ENCODE peak calls at places on chromosomes 6 and 20, in four cellular contexts. P, G, V and K are unnamed samples. For H3K36me3, H3K4me1 and H3K27me3, the result is how much of the 10 kb centered on the place peaks cover.

GRCh38 chr6:22788038-22788437 is 218.7 kb downstream of the HDGFL1 start:
- DNase-seq in G (no peak), P (no peak), V (no peak), K (no peak)

GRCh38 chr20:58953050-58953449 is 28.0 kb upstream of the NELFCD start:
- DNase-seq in V (no peak), P (no peak), G (no peak), K (no peak)

GRCh38 chr20:63692436-63693078 is 3.9 kb upstream of the TNFRSF6B start:
- DNase-seq in G (no peak), P (no peak), V (no peak), K (no peak)

GRCh38 chr6:164106345-164106769 is 691.8 kb downstream of the QKI start:
- DNase-seq in G (no peak), V (no peak), P (peak), K (peak)

GRCh38 chr6:6006428-6007310 is at the start of gene NRN1:
- DNase-seq in G (no peak), P (no peak), V (no peak), K (no peak)

GRCh38 chr6:143701343-143702234 is 23.8 kb downstream of the PHACTR2 start:
- DNase-seq in G (no peak), P (no peak), V (no peak), K (no peak)

GRCh38 chr20:60877071-60877470 is 375.0 kb upstream of the CDH4 start:
- DNase-seq in V (no peak), P (no peak), G (no peak), K (no peak)

GRCh38 chr6:39143238-39143930 is 28.4 kb upstream of the SAYSD1 start:
- DNase-seq in P (no peak), G (no peak), V (no peak), K (no peak)

GRCh38 chr6:155493694-155494143 is 38.1 kb upstream of the NOX3 start:
- DNase-seq in V (no peak), P (no peak), G (peak), K (no peak)

GRCh38 chr6:101605874-101606273 is 212.4 kb downstream of the GRIK2 start:
- DNase-seq in V (no peak), G (no peak), P (no peak), K (no peak)

GRCh38 chr6:10409766-10410209 is 5.1 kb downstream of the TFAP2A start:
- DNase-seq in P (no peak), G (no peak), V (no peak), K (no peak)

GRCh38 chr6:78243519-78243918 is 590.7 kb downstream of the MEI4 start:
- DNase-seq in G (no peak), P (no peak), V (no peak), K (no peak)

GRCh38 chr6:128208078-128208477 is 307.2 kb upstream of the THEMIS start:
- DNase-seq in V (no peak), G (no peak), P (no peak), K (no peak)

GRCh38 chr20:43102394-43102793 is 87.3 kb downstream of the PTPRT start:
- DNase-seq in P (no peak), G (no peak), V (no peak), K (no peak)

GRCh38 chr20:44034451-44034850 is 119.8 kb downstream of the TOX2 start:
- DNase-seq in G (no peak), V (no peak), P (no peak), K (no peak)

GRCh38 chr6:82612475-82612874 is 248.9 kb downstream of the TPBG start:
- DNase-seq in P (no peak), V (no peak), G (no peak), K (no peak)

GRCh38 chr20:58665606-58666005 is 14.5 kb downstream of the STX16 start:
- DNase-seq in V (no peak), G (no peak), P (no peak), K (no peak)

GRCh38 chr6:169472786-169473416 is 219.3 kb upstream of the THBS2 start:
- DNase-seq in V (no peak), P (no peak), G (no peak), K (no peak)

GRCh38 chr20:62805711-62806382 is 1.2 kb downstream of the OGFR start:
- DNase-seq in G (peak), P (no peak), V (no peak), K (no peak)

GRCh38 chr20:10761232-10761631 is 87.4 kb upstream of the JAG1 start:
- DNase-seq in G (no peak), P (no peak), V (no peak), K (no peak)

GRCh38 chr20:34872604-34873224 is at the start of gene GGT7:
- DNase-seq in P (peak), V (peak), G (peak), K (peak)

GRCh38 chr20:44109951-44110361 is 77.0 kb downstream of the JPH2 start:
- DNase-seq in G (no peak), V (no peak), P (no peak), K (no peak)

GRCh38 chr6:84432616-84433015 is 205.2 kb upstream of the CEP162 start:
- DNase-seq in V (no peak), G (no peak), P (no peak), K (no peak)

GRCh38 chr6:137019476-137020272 is 25.1 kb downstream of the IL20RA start:
- DNase-seq in V (no peak), P (no peak), G (no peak), K (no peak)

GRCh38 chr6:134074151-134074712 is 21.8 kb upstream of the SLC2A12 start:
- DNase-seq in G (no peak), V (no peak), P (no peak), K (no peak)

GRCh38 chr20:44863661-44864060 is 21.8 kb upstream of the YWHAB start:
- DNase-seq in V (no peak), G (no peak), P (no peak), K (no peak)

GRCh38 chr6:43129434-43130194 is 41.5 kb upstream of the SRF start:
- DNase-seq in V (no peak), P (no peak), G (no peak), K (peak)

GRCh38 chr6:131862486-131862885 is 54.7 kb downstream of the ENPP1 start:
- DNase-seq in V (no peak), G (no peak), P (no peak), K (no peak)

GRCh38 chr6:138309695-138310094 is 68.0 kb upstream of the SMIM28 start:
- DNase-seq in P (no peak), V (no peak), G (no peak), K (no peak)

GRCh38 chr6:52390361-52390727 is 28.4 kb downstream of the PAQR8 start:
- DNase-seq in P (no peak), G (no peak), V (peak), K (no peak)

GRCh38 chr20:46963196-46963529 is 68.5 kb downstream of the EYA2 start:
- DNase-seq in G (no peak), P (no peak), V (no peak), K (no peak)

GRCh38 chr6:53347921-53348435 is 772 bp downstream of the ELOVL5 start:
- DNase-seq in P (peak), V (peak), G (peak), K (peak)

GRCh38 chr6:104958720-104959452 is 2.0 kb downstream of the LIN28B start:
- DNase-seq in P (no peak), V (no peak), G (no peak), K (no peak)

GRCh38 chr6:166970776-166971175 is 14.4 kb upstream of the RNASET2 start:
- DNase-seq in P (no peak), V (no peak), G (no peak), K (no peak)

GRCh38 chr6:130524552-130524951 is 158.7 kb downstream of the TMEM200A start:
- DNase-seq in G (no peak), V (no peak), P (no peak), K (no peak)

GRCh38 chr6:169702640-169703246 is 817 bp downstream of the C6orf120 start:
- DNase-seq in P (peak), G (peak), V (peak), K (peak)

GRCh38 chr6:17633465-17634188 is 33.5 kb downstream of the FAM8A1 start:
- DNase-seq in G (no peak), P (no peak), V (no peak), K (no peak)
- H3K36me3 ChIP-seq in G (under half), P (under half), V (under half), K (under half)

GRCh38 chr20:50535162-50535561 is 25.0 kb downstream of the PTPN1 start:
- DNase-seq in G (no peak), P (no peak), V (no peak), K (no peak)
- H3K4me1 ChIP-seq in G (under half), P (half or more), V (under half), K (under half)

GRCh38 chr6:159203304-159204005 is 34.3 kb downstream of the FNDC1 start:
- DNase-seq in G (no peak), P (no peak), V (no peak), K (no peak)

GRCh38 chr6:159201336-159201735 is 32.1 kb downstream of the FNDC1 start:
- DNase-seq in P (no peak), G (no peak), V (no peak), K (no peak)

GRCh38 chr6:159204605-159205004 is 35.4 kb downstream of the FNDC1 start:
- DNase-seq in V (no peak), P (no peak), G (no peak), K (no peak)
- H3K27me3 ChIP-seq in V (under half), P (half or more), G (under half), K (under half)

GRCh38 chr6:73302339-73302738 is 39.3 kb upstream of the KHDC1 start:
- DNase-seq in G (no peak), P (no peak), V (no peak), K (no peak)
- H3K36me3 ChIP-seq in G (under half), P (under half), V (under half), K (under half)